ENCODE peak calls at places on chromosomes 11 and 22, in five cellular contexts. U, Z, O, K and F are unnamed samples.

GRCh38 chr22:29359469-29359868 is 28.9 kb downstream of the AP1B1 start:
- DNase-seq in O (peak; percentile 85), U (no peak), K (peak; percentile 67), Z (no peak), F (no peak)

GRCh38 chr11:114063149-114063828 is 3.8 kb downstream of the ZBTB16 start:
- DNase-seq in K (no peak), Z (no peak), O (peak; percentile 77), U (no peak), F (no peak)

GRCh38 chr11:48094643-48095339 is 114.4 kb downstream of the PTPRJ start:
- DNase-seq in O (no peak), Z (no peak), U (no peak), K (no peak), F (no peak)

GRCh38 chr11:82046778-82047177 is 686.9 kb downstream of the FAM181B start:
- DNase-seq in O (no peak), Z (no peak), K (no peak), U (no peak), F (peak; percentile 1)

GRCh38 chr11:82174610-82175009 is 559.1 kb downstream of the FAM181B start:
- DNase-seq in Z (no peak), K (no peak), U (no peak), O (no peak), F (no peak)

GRCh38 chr11:15519911-15520310 is 405.2 kb downstream of the INSC start:
- DNase-seq in U (no peak), Z (no peak), O (no peak), K (no peak), F (no peak)

GRCh38 chr11:46330154-46330886 is 16.9 kb upstream of the DGKZ start:
- DNase-seq in U (no peak), Z (no peak), K (no peak), O (no peak), F (no peak)

GRCh38 chr22:45629469-45630089 is 42.1 kb upstream of the ATXN10 start:
- DNase-seq in K (no peak), Z (no peak), U (no peak), O (no peak), F (no peak)

GRCh38 chr22:31647516-31647915 is 14.5 kb downstream of the PISD start:
- DNase-seq in Z (no peak), O (no peak), K (no peak), U (no peak), F (no peak)

GRCh38 chr11:118885831-118886571 is 2.3 kb downstream of the CXCR5 start:
- DNase-seq in O (no peak), K (no peak), U (no peak), Z (no peak), F (no peak)

GRCh38 chr11:18203723-18204122 is 31.1 kb downstream of the MRGPRX4 start:
- DNase-seq in O (no peak), Z (no peak), K (no peak), U (no peak), F (no peak)

GRCh38 chr11:62137276-62137861 is 13.6 kb downstream of the INCENP start:
- DNase-seq in O (no peak), Z (no peak), K (no peak), U (no peak), F (no peak)

GRCh38 chr11:119006696-119007095 is 8.8 kb downstream of the CENATAC start:
- DNase-seq in O (peak; percentile 12), Z (no peak), U (no peak), K (no peak), F (no peak)

GRCh38 chr11:100716848-100717247 is 29.8 kb downstream of the ARHGAP42 start:
- DNase-seq in K (no peak), O (no peak), Z (no peak), U (no peak), F (no peak)

GRCh38 chr11:16759857-16760256 is 21.4 kb downstream of the C11orf58 start:
- DNase-seq in Z (no peak), U (no peak), O (no peak), K (no peak), F (no peak)

GRCh38 chr22:46515208-46516111 is 22.0 kb downstream of the CELSR1 start:
- DNase-seq in K (no peak), O (no peak), Z (no peak), U (no peak), F (no peak)

GRCh38 chr11:35473975-35474374 is 51.4 kb downstream of the PAMR1 start:
- DNase-seq in Z (no peak), O (no peak), U (no peak), K (no peak), F (no peak)

GRCh38 chr11:71197096-71197495 is 55.3 kb downstream of the SHANK2 start:
- DNase-seq in Z (no peak), U (no peak), K (no peak), O (no peak), F (no peak)

GRCh38 chr11:7353100-7353499 is 101.4 kb downstream of the SYT9 start:
- DNase-seq in U (peak; percentile 5), K (no peak), Z (no peak), O (no peak), F (no peak)

GRCh38 chr11:68302256-68303054 is 9.9 kb upstream of the LRP5 start:
- DNase-seq in Z (no peak), K (no peak), U (no peak), O (no peak), F (peak; percentile 25)

DNA sequence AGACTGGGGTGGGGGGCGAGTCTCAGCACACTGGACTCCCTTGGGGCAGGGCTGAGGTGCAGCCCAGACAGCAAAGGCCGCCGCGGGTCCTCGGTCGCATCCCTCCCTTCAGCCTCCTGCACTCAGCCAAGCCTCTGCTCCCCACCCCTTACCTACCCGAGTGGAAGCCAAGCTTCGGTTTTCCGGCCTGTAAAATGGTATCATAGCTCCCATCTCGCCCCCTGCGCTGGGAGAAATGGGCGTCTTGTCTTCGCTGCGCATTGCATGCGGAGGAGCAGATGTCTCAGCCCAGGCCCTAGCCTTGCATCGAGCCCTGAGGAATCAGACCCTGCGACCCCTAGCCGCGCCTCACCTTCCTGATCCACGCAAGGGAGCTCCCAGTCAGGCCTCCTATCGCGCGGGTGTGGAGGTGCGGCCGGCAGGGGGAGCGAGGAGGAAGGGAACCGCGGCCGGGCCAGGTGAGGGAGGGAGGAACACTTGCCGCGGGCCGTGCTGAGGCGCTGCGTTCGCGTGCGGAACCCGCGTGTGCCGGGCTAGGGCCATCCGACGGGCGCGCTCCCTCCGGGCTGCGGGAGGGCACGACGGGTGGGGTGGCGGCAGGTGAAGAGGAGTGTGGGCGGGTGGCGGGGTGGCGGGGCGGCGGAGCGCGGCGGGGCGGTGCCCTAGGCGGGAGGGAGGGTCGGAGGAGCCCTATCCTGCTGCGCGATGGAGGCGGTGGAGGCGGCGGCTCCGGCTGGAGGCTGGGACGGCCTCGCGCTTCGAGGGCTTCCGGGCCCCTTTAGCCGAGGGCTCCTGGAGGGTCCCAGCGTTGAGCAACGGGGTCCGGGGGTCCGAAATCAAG is 4.1 kb upstream of the TBX1 start:
- DNase-seq in K (no peak), O (no peak), U (no peak), Z (peak; percentile 61), F (no peak)
- TF ChIP-seq CTCF in K (no peak), O (peak; percentile 27), U (peak; percentile 52), Z (peak; percentile 37), F (peak; percentile 52)

GRCh38 chr11:13352711-13353110 is 75.1 kb downstream of the BMAL1 start:
- DNase-seq in U (no peak), K (no peak), O (no peak), Z (no peak), F (no peak)
- H3K36me3 ChIP-seq in U (peaks cover 30% of the 10 kb centered on the region), K (no peaks in the 10 kb centered on the region), O (peaks cover 16% of the 10 kb centered on the region), Z (peaks cover 23% of the 10 kb centered on the region), F (no peaks in the 10 kb centered on the region)

GRCh38 chr11:86576946-86577624 is 95.3 kb downstream of the ME3 start:
- DNase-seq in Z (no peak), U (no peak), K (no peak), O (no peak), F (no peak)
- H3K4me3 ChIP-seq in Z (no peak overlapping the region), U (no peak overlapping the region), K (no peak overlapping the region), O (no peak overlapping the region), F (no peak overlapping the region)

GRCh38 chr11:126764221-126764620 is 236.3 kb downstream of the KIRREL3 start:
- DNase-seq in O (no peak), K (no peak), Z (no peak), U (no peak), F (no peak)
- TF ChIP-seq CTCF in O (no peak), K (no peak), Z (no peak), U (no peak), F (peak; percentile 31)